ENCODE peak calls at places on chromosomes 2 and 18, in four cellular contexts. C is astrocyte; K is GM12865; D is effector memory CD4-positive, alpha-beta T cell. R is an unnamed sample.
A peak's percentile ranks its signal among the peaks of the same experiment; 100 is the strongest.

GRCh38 chr2:72958542-72959385 is 41.4 kb downstream of the EMX1 start:
- DNase-seq in K (no peak), C (no peak), D (no peak), R (no peak)

GRCh38 chr2:135456431-135456830 is 74.6 kb downstream of the ZRANB3 start:
- DNase-seq in C (no peak), D (no peak), K (no peak), R (no peak)

GRCh38 chr2:61948661-61949457 is 43.4 kb downstream of the COMMD1 start:
- DNase-seq in D (no peak), C (no peak), K (no peak), R (no peak)

GRCh38 chr18:22091341-22091740 is 78.0 kb upstream of the GATA6 start:
- DNase-seq in K (no peak), C (no peak), D (no peak), R (no peak)

GRCh38 chr2:238290079-238290478 is 1.7 kb upstream of the PER2 start:
- DNase-seq in K (peak; percentile 50), C (peak; percentile 43), D (no peak), R (peak; percentile 83)

GRCh38 chr18:52747869-52748268 is 407.9 kb downstream of the DCC start:
- DNase-seq in K (no peak), C (no peak), D (no peak), R (no peak)

GRCh38 chr2:37615808-37616673 is 55.4 kb downstream of the CDC42EP3 start:
- DNase-seq in C (no peak), D (peak; percentile 36), K (peak; percentile 59), R (no peak)

GRCh38 chr18:79644006-79644665 is 35.5 kb upstream of the CTDP1 start:
- DNase-seq in D (peak; percentile 56), K (peak; percentile 79), C (no peak), R (peak; percentile 50)

GRCh38 chr2:230677182-230677946 is 35.3 kb upstream of the CAB39 start:
- DNase-seq in D (no peak), C (no peak), K (no peak), R (no peak)

GRCh38 chr18:38284992-38285391 is 719.4 kb upstream of the CELF4 start:
- DNase-seq in C (no peak), K (no peak), D (no peak), R (no peak)

GRCh38 chr2:235860111-235860510 is 308.1 kb downstream of the GBX2 start:
- DNase-seq in D (no peak), C (no peak), K (no peak), R (no peak)

GRCh38 chr2:174603280-174603679 is 5.7 kb upstream of the WIPF1 start:
- DNase-seq in K (peak; percentile 67), D (peak; percentile 31), C (peak; percentile 70), R (peak; percentile 38)

GRCh38 chr2:46963961-46964673 is 48.5 kb upstream of the MCFD2 start:
- DNase-seq in C (peak; percentile 51), D (no peak), K (no peak), R (peak; percentile 39)

GRCh38 chr2:150778828-150779227 is 291.4 kb upstream of the RND3 start:
- DNase-seq in D (no peak), K (no peak), C (peak; percentile 23), R (no peak)

GRCh38 chr18:9403795-9404564 is 69.4 kb downstream of the TWSG1 start:
- DNase-seq in D (no peak), K (peak; percentile 23), C (no peak), R (peak; percentile 54)

GRCh38 chr18:8816805-8817204 is 111.4 kb downstream of the MTCL1 start:
- DNase-seq in K (no peak), D (no peak), C (peak; percentile 93), R (no peak)

GRCh38 chr2:166900700-166901099 is 12.4 kb downstream of the XIRP2 start:
- DNase-seq in K (peak; percentile 30), D (no peak), C (peak; percentile 8), R (peak; percentile 67)

GRCh38 chr2:63842149-63843061 is 709 bp downstream of the UGP2 start:
- DNase-seq in D (no peak), C (peak; percentile 54), K (peak; percentile 28), R (peak; percentile 73)

GRCh38 chr2:8566788-8567468 is 114.9 kb upstream of the ID2 start:
- DNase-seq in C (no peak), D (no peak), K (no peak), R (no peak)

GRCh38 chr2:48391576-48391975 is 138.4 kb upstream of the STON1 start:
- DNase-seq in K (no peak), D (no peak), C (no peak), R (no peak)

GRCh38 chr18:79569720-79570119 is 109.9 kb upstream of the CTDP1 start:
- DNase-seq in C (no peak), K (no peak), D (no peak), R (no peak)

GRCh38 chr2:6215053-6215452 is 522.9 kb downstream of the SOX11 start:
- DNase-seq in K (no peak), D (no peak), C (no peak), R (no peak)

GRCh38 chr2:182611009-182611408 is 105.0 kb upstream of the DNAJC10 start:
- DNase-seq in K (no peak), C (no peak), D (no peak), R (no peak)